ENCODE peak calls at places on chromosomes 5 and 9, in nine cellular contexts. K is adrenal gland; J is GM20000; O is HuH-7; F is iris pigment epithelial cell; X is hepatic stellate cell; B is NCI-H2081; R is RWPE2; M is activated naive CD4-positive, alpha-beta T cell treated with anti-CD3 and anti-CD28 coated beads, Interleukin-2, amount 10 ng/mL, durations not matched to agents 7 days and 5 days. E is an unnamed sample.

GRCh38 chr5:40106847-40107246 is 572.9 kb upstream of the PTGER4 start:
- DNase-seq in X (no peak), K (no peak), B (no peak), O (no peak), M (no peak), R (no peak), J (no peak), F (no peak), E (no peak)

GRCh38 chr5:94849821-94850736 is 231.6 kb downstream of the SLF1 start:
- DNase-seq in X (no peak), J (peak), K (no peak), O (peak), M (peak), B (peak), R (no peak), F (peak), E (peak)

GRCh38 chr5:109645591-109646236 is 44.0 kb upstream of the MAN2A1 start:
- DNase-seq in O (no peak), B (peak), X (no peak), M (no peak), J (no peak), R (no peak), F (no peak), K (no peak), E (peak)

GRCh38 chr5:65338606-65339151 is 143.0 kb downstream of the ADAMTS6 start:
- DNase-seq in O (no peak), M (no peak), X (no peak), J (no peak), B (no peak), R (no peak), K (no peak), F (peak), E (no peak)

GRCh38 chr9:73583590-73583989 is 431.9 kb downstream of the ANXA1 start:
- DNase-seq in K (no peak), O (no peak), F (peak), X (no peak), B (no peak), R (no peak), M (no peak), J (no peak), E (no peak)

GRCh38 chr5:151270599-151270998 is 17.6 kb downstream of the GM2A start:
- DNase-seq in F (peak), B (no peak), K (no peak), M (no peak), O (no peak), J (peak), R (no peak), X (no peak), E (no peak)

GRCh38 chr5:125481506-125482455 is 735.3 kb upstream of the ZNF608 start:
- DNase-seq in B (no peak), J (no peak), M (no peak), F (no peak), K (no peak), X (no peak), R (no peak), O (no peak), E (no peak)

GRCh38 chr9:130451004-130451390 is 6.2 kb downstream of the ASS1 start:
- DNase-seq in X (no peak), O (no peak), K (no peak), J (no peak), M (no peak), F (no peak), B (no peak), R (no peak), E (no peak)

GRCh38 chr9:77648458-77649108 is 461 bp upstream of the GNA14 start:
- DNase-seq in K (peak), M (peak), O (no peak), J (no peak), F (peak), B (no peak), R (no peak), X (no peak), E (no peak)

GRCh38 chr5:3035452-3035851 is 284.0 kb upstream of the IRX2 start:
- DNase-seq in M (no peak), X (no peak), B (no peak), K (no peak), O (no peak), F (no peak), J (no peak), R (no peak), E (no peak)

GRCh38 chr5:43041669-43042175 is 1.6 kb upstream of the ANXA2R start:
- DNase-seq in O (peak), F (peak), R (no peak), K (peak), B (peak), J (no peak), M (no peak), X (peak), E (peak)

GRCh38 chr9:99516657-99517049 is 294.6 kb downstream of the SEC61B start:
- DNase-seq in X (no peak), R (no peak), B (no peak), F (no peak), M (no peak), K (no peak), J (no peak), O (no peak), E (no peak)

GRCh38 chr5:158174918-158175663 is 316.1 kb upstream of the CLINT1 start:
- DNase-seq in B (peak), K (peak), O (peak), X (peak), M (peak), R (no peak), J (peak), F (peak), E (peak)

GRCh38 chr5:56440871-56441740 is 208.0 kb upstream of the ANKRD55 start:
- DNase-seq in R (no peak), X (peak), M (no peak), K (no peak), F (peak), J (no peak), B (no peak), O (no peak), E (no peak)

GRCh38 chr9:77569335-77569734 is 78.8 kb downstream of the GNA14 start:
- DNase-seq in J (no peak), K (no peak), R (no peak), M (no peak), X (no peak), O (no peak), F (no peak), B (peak), E (no peak)

GRCh38 chr9:2494571-2494970 is 127.0 kb upstream of the VLDLR start:
- DNase-seq in M (no peak), B (no peak), J (no peak), K (no peak), R (no peak), O (no peak), X (peak), F (peak), E (peak)

GRCh38 chr9:127844821-127845359 is 9.6 kb downstream of the ENG start:
- DNase-seq in O (no peak), J (no peak), K (peak), F (peak), X (peak), R (no peak), B (no peak), M (no peak), E (no peak)

GRCh38 chr5:91382530-91383026 is 539 bp downstream of the ARRDC3 start:
- DNase-seq in J (no peak), M (peak), R (no peak), O (no peak), K (no peak), X (no peak), F (no peak), B (peak), E (peak)

GRCh38 chr9:34227445-34227844 is 48.6 kb downstream of the UBAP1 start:
- DNase-seq in R (no peak), X (peak), F (peak), J (no peak), B (no peak), M (no peak), K (no peak), O (no peak), E (no peak)

GRCh38 chr5:141846031-141846430 is 32.2 kb downstream of the PCDH1 start:
- DNase-seq in O (no peak), J (no peak), R (no peak), B (peak), X (peak), F (peak), M (no peak), K (no peak), E (peak)

GRCh38 chr5:56631719-56632118 is 183.6 kb upstream of the MAP3K1 start:
- DNase-seq in X (no peak), M (no peak), O (no peak), R (no peak), J (no peak), F (no peak), B (peak), K (no peak), E (no peak)

GRCh38 chr9:106758911-106759310 is 104.1 kb upstream of the ZNF462 start:
- DNase-seq in K (no peak), R (no peak), O (no peak), F (peak), B (no peak), X (no peak), M (no peak), J (no peak), E (no peak)

GRCh38 chr5:36880761-36881160 is 4.2 kb downstream of the NIPBL start:
- DNase-seq in B (no peak), F (no peak), R (no peak), M (no peak), J (no peak), O (no peak), K (no peak), X (no peak), E (no peak)

GRCh38 chr9:70411930-70412677 is 2.4 kb downstream of the KLF9 start:
- DNase-seq in J (peak), M (peak), R (peak), O (peak), X (peak), K (peak), B (peak), F (peak), E (no peak)

GRCh38 chr5:60417500-60418181 is 282.3 kb downstream of the DEPDC1B start:
- DNase-seq in F (no peak), X (no peak), K (no peak), B (no peak), R (no peak), J (no peak), O (peak), M (no peak), E (no peak)

GRCh38 chr9:105171076-105171475 is 73.4 kb upstream of the SLC44A1 start:
- DNase-seq in F (no peak), K (no peak), R (no peak), X (no peak), J (no peak), O (no peak), B (no peak), M (no peak), E (no peak)

GRCh38 chr9:34256104-34256503 is 73.0 kb downstream of the KIF24 start:
- DNase-seq in J (no peak), F (no peak), O (no peak), K (no peak), B (peak), X (no peak), R (no peak), M (peak), E (no peak)

GRCh38 chr5:54251981-54252380 is 58.4 kb downstream of the ARL15 start:
- DNase-seq in J (no peak), F (peak), M (no peak), O (no peak), X (no peak), R (no peak), B (no peak), K (no peak), E (no peak)

GRCh38 chr5:14908195-14908594 is 36.6 kb upstream of the ANKH start:
- DNase-seq in F (no peak), R (no peak), J (no peak), O (no peak), K (no peak), X (peak), M (no peak), B (no peak), E (no peak)

GRCh38 chr9:129567842-129568559 is 52.9 kb downstream of the C9orf50 start:
- DNase-seq in M (no peak), O (no peak), F (peak), J (no peak), X (peak), R (no peak), B (no peak), K (peak), E (no peak)

GRCh38 chr9:133437753-133438531 is 15.8 kb downstream of the ADAMTS13 start:
- DNase-seq in J (no peak), B (no peak), M (no peak), F (no peak), R (no peak), X (no peak), O (peak), K (no peak), E (no peak)

GRCh38 chr5:1726956-1727355 is 72.7 kb downstream of the MRPL36 start:
- DNase-seq in X (no peak), K (no peak), M (peak), O (no peak), F (no peak), R (peak), B (no peak), J (no peak), E (no peak)

E was measured in putamen.